ENCODE peak calls at places on chromosomes 12 and 14, in six cellular contexts. D is stomach; J is A549; G is psoas muscle; K is IMR-90; Q is CD4-positive, CD25-positive, alpha-beta regulatory T cell. U is an unnamed sample.

GRCh38 chr14:55416866-55417265 is 5.2 kb upstream of the ATG14 start:
- DNase-seq in J (peak), K (no peak), Q (no peak), G (no peak), D (no peak), U (no peak)

GRCh38 chr14:65485516-65485915 is 73.0 kb downstream of the FUT8 start:
- DNase-seq in D (no peak), Q (no peak), G (no peak), J (no peak), K (no peak), U (no peak)

GRCh38 chr14:67187826-67188225 is 1.4 kb upstream of the GARIN2 start:
- DNase-seq in D (peak), J (peak), K (peak), Q (no peak), G (no peak), U (no peak)

GRCh38 chr12:91225316-91225715 is 42.7 kb upstream of the DCN start:
- DNase-seq in Q (no peak), G (no peak), D (no peak), J (no peak), K (peak), U (no peak)

GRCh38 chr14:51328942-51329350 is 88.9 kb downstream of the TMX1 start:
- DNase-seq in G (no peak), D (no peak), J (no peak), Q (no peak), K (peak), U (no peak)

GRCh38 chr12:4256043-4256826 is 17.3 kb upstream of the CCND2 start:
- DNase-seq in Q (no peak), D (no peak), G (no peak), J (no peak), K (no peak), U (no peak)

GRCh38 chr14:100874411-100875091 is 29.0 kb downstream of the RTL1 start:
- DNase-seq in G (peak), Q (no peak), J (no peak), K (no peak), D (no peak), U (peak)

GRCh38 chr12:64083285-64084210 is 138.5 kb downstream of the KICS2 start:
- DNase-seq in D (peak), Q (no peak), K (peak), G (peak), J (peak), U (no peak)

GRCh38 chr12:116384629-116385485 is 107.4 kb upstream of the MED13L start:
- DNase-seq in J (peak), G (no peak), D (no peak), K (peak), Q (no peak), U (no peak)

GRCh38 chr12:111616177-111616623 is 17.1 kb upstream of the ATXN2 start:
- DNase-seq in K (peak), D (no peak), G (no peak), Q (no peak), J (no peak), U (no peak)

GRCh38 chr12:54370218-54370730 is 6.0 kb upstream of the GPR84 start:
- DNase-seq in K (peak), J (peak), G (peak), D (peak), Q (no peak), U (no peak)

GRCh38 chr14:57297852-57298251 is 29.1 kb downstream of the AP5M1 start:
- DNase-seq in D (no peak), Q (no peak), K (no peak), G (no peak), J (no peak), U (no peak)

GRCh38 chr14:22986508-22987054 is 4.2 kb upstream of the AJUBA start:
- DNase-seq in J (peak), D (peak), G (peak), Q (peak), K (peak), U (peak)

GRCh38 chr14:60090864-60091519 is 731 bp upstream of the PCNX4 start:
- DNase-seq in J (peak), K (peak), G (peak), D (peak), Q (peak), U (peak)

GRCh38 chr12:54420766-54421144 is 1.7 kb upstream of the ITGA5 start:
- DNase-seq in D (no peak), J (no peak), G (peak), K (no peak), Q (no peak), U (no peak)

GRCh38 chr14:21257395-21258193 is 11.6 kb downstream of the HNRNPC start:
- DNase-seq in K (no peak), Q (no peak), J (no peak), D (no peak), G (no peak), U (no peak)

GRCh38 chr12:81492131-81492720 is 266.9 kb downstream of the PPFIA2 start:
- DNase-seq in Q (no peak), J (no peak), D (no peak), K (no peak), G (no peak), U (no peak)

GRCh38 chr12:87848248-87848868 is 180.8 kb downstream of the C12orf50 start:
- DNase-seq in G (no peak), K (peak), D (no peak), Q (peak), J (peak), U (no peak)

GRCh38 chr14:105864651-105865265 is 338.4 kb downstream of the TMEM121 start:
- DNase-seq in D (peak), J (no peak), Q (no peak), G (no peak), K (no peak), U (no peak)

GRCh38 chr14:95291859-95292542 is 27.7 kb downstream of the CLMN start:
- DNase-seq in K (peak), G (peak), Q (no peak), D (peak), J (peak), U (no peak)

GRCh38 chr14:105346200-105346533 is 31.6 kb downstream of the PACS2 start:
- DNase-seq in K (no peak), D (no peak), Q (no peak), J (no peak), G (no peak), U (no peak)

GRCh38 chr14:88422919-88423318 is 37.5 kb downstream of the SPATA7 start:
- DNase-seq in G (no peak), D (no peak), K (peak), Q (no peak), J (no peak), U (no peak)

GRCh38 chr14:100155881-100156645 is 3.4 kb downstream of the DEGS2 start:
- DNase-seq in J (peak), D (no peak), K (no peak), Q (no peak), G (no peak), U (no peak)

GRCh38 chr14:103941973-103942736 is at the start of gene RD3L:
- DNase-seq in D (no peak), G (no peak), K (no peak), J (no peak), Q (no peak), U (no peak)

GRCh38 chr12:75856228-75856627 is 175.3 kb downstream of the PHLDA1 start:
- DNase-seq in G (no peak), D (no peak), Q (no peak), K (no peak), J (no peak), U (no peak)

GRCh38 chr14:57982802-57983201 is 116.9 kb upstream of the SLC35F4 start:
- DNase-seq in G (no peak), K (no peak), Q (no peak), D (no peak), J (no peak), U (no peak)

GRCh38 chr14:56216631-56217379 is 98.6 kb downstream of the PELI2 start:
- DNase-seq in D (peak), G (peak), J (no peak), K (peak), Q (no peak), U (no peak)

GRCh38 chr12:106139422-106140141 is 828 bp upstream of the NUAK1 start:
- DNase-seq in D (peak), Q (no peak), J (peak), K (peak), G (peak), U (no peak)

GRCh38 chr14:95314609-95315008 is 5.1 kb downstream of the CLMN start:
- DNase-seq in J (peak), D (peak), Q (no peak), G (no peak), K (no peak), U (no peak)

GRCh38 chr12:45989857-45990467 is 412 bp downstream of the SCAF11 start:
- DNase-seq in K (peak), J (peak), G (peak), D (peak), Q (no peak), U (peak)

GRCh38 chr12:15752780-15753179 is 36.4 kb downstream of the EPS8 start:
- DNase-seq in Q (no peak), J (no peak), G (no peak), D (no peak), K (peak), U (no peak)

GRCh38 chr12:109818900-109819500 is 14.2 kb downstream of the TRPV4 start:
- DNase-seq in D (no peak), Q (no peak), K (peak), J (peak), G (no peak), U (no peak)

GRCh38 chr12:61654698-61655097 is 605.5 kb upstream of the USP15 start:
- DNase-seq in K (no peak), D (no peak), Q (no peak), G (no peak), J (peak), U (no peak)

GRCh38 chr12:89183985-89184435 is 168.3 kb downstream of the DUSP6 start:
- DNase-seq in K (peak), J (peak), Q (no peak), D (no peak), G (peak), U (no peak)

GRCh38 chr12:21695896-21696295 is 38.3 kb upstream of the LDHB start:
- DNase-seq in Q (no peak), J (no peak), G (no peak), D (no peak), K (no peak), U (no peak)

GRCh38 chr14:78023112-78023511 is 147.1 kb upstream of the NRXN3 start:
- DNase-seq in Q (no peak), G (no peak), K (no peak), D (no peak), J (no peak), U (no peak)

GRCh38 chr12:31951008-31951407 is 8.2 kb upstream of the RESF1 start:
- DNase-seq in G (no peak), K (no peak), Q (no peak), D (no peak), J (no peak), U (no peak)

GRCh38 chr14:61342941-61343340 is 21.6 kb downstream of the PRKCH start:
- DNase-seq in K (no peak), G (no peak), J (no peak), Q (no peak), D (no peak), U (no peak)
- H3K27ac ChIP-seq in K (no peak), G (no peak), J (no peak), Q (peak), D (peak), U (peak)

DNA sequence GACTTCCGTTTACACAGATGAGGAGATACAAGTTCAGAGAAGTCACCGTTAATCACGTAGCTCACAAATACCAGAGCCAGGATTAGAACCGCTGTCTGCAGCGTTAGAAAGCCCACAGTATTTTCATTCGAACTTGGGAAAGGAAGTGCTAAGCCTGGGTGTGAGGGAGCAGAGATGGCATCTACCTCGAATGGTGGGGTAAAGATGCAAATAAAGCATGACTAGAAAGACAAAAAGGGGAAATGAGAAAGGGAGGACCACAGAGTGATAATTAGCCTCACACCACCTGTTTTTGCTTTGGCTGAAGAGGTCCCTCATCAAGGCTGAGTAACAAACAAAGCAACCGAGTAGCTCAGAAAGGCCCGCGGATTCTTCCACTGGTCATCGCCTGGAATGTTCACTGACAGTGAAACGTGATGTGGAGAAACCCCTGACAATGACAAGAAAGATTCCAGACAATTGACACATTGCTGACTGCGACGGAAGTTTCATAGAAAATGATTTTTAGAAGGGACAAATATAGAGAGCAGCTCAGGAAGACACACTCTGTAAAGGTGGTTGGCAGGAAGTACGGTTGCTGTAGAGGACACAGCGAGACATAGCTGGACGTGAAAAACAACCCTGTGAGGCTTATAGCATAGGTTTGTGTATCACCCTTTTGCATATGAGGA is 31.5 kb upstream of the BHLHE41 start:
- DNase-seq in Q (no peak), D (no peak), J (no peak), K (no peak), G (no peak), U (no peak)
- H3K4me3 ChIP-seq in Q (no peak), D (no peak), J (no peak), K (no peak), G (no peak), U (no peak)

GRCh38 chr12:24943947-24944597 is 4.8 kb downstream of the BCAT1 start:
- DNase-seq in Q (no peak), D (no peak), G (no peak), K (peak), J (no peak), U (no peak)
- H3K27ac ChIP-seq in Q (no peak), D (no peak), G (no peak), K (peak), J (no peak), U (no peak)

GRCh38 chr12:92928962-92929915 is at the start of gene EEA1:
- DNase-seq in G (peak), D (peak), K (peak), J (peak), Q (peak), U (peak)

GRCh38 chr12:92927436-92928116 is 1.5 kb downstream of the EEA1 start:
- DNase-seq in G (no peak), Q (peak), D (no peak), K (peak), J (peak), U (no peak)

GRCh38 chr12:92928431-92928961 is 599 bp downstream of the EEA1 start:
- DNase-seq in D (no peak), Q (peak), K (no peak), G (peak), J (peak), U (peak)

GRCh38 chr12:92926549-92926948 is 2.5 kb downstream of the EEA1 start:
- DNase-seq in K (no peak), G (no peak), D (no peak), J (no peak), Q (no peak), U (no peak)

GRCh38 chr12:92927055-92927435 is 2.0 kb downstream of the EEA1 start:
- DNase-seq in K (peak), G (no peak), D (no peak), Q (peak), J (peak), U (peak)
- H3K4me3 ChIP-seq in K (peak), G (peak), D (no peak), Q (peak), J (peak), U (no peak)

GRCh38 chr12:96422192-96422591 is 22.0 kb upstream of the CDK17 start:
- DNase-seq in D (no peak), Q (no peak), J (no peak), K (peak), G (no peak), U (no peak)

GRCh38 chr12:96419576-96420254 is 19.5 kb upstream of the CDK17 start:
- DNase-seq in J (no peak), Q (no peak), K (no peak), G (no peak), D (no peak), U (no peak)

GRCh38 chr12:96421014-96421413 is 20.8 kb upstream of the CDK17 start:
- DNase-seq in J (no peak), Q (peak), K (no peak), G (no peak), D (no peak), U (peak)

GRCh38 chr12:96416033-96416790 is 16.0 kb upstream of the CDK17 start:
- DNase-seq in Q (no peak), J (peak), D (no peak), K (peak), G (no peak), U (no peak)

DNA sequence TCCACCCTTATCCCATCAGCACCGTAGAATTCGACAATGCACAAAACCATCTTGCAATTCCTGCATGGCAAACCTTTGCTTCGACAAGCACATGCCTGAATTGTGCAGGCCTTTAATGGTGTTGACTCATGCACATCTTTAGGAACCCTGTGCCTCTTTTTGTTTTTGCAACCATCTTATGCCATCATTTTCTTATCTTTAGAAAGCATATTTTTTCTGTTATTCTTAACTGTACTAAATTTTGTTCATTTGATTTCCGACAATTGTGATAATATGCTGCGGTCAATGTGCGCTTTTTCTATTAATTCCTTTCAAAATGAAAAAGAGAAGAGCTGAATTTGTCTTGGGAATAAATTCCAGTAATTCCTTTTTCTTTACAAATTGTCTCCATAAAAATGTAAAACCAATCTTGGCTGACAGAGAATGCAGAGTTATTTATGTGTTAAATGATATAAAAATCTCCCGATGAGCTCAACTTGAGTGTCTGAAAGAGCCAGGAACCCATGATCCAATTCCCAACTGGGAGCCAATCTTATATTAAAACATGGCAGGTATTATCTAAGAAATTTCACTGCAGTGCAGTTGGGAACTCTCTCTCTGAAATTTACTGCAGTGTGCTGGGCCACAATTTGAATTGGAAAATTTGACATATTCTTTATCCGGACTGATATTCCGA is 20.2 kb upstream of the CDK17 start:
- DNase-seq in K (no peak), Q (no peak), J (no peak), D (no peak), G (no peak), U (no peak)
- H3K27ac ChIP-seq in K (no peak), Q (no peak), J (no peak), D (peak), G (no peak), U (no peak)

GRCh38 chr12:129589503-129589902 is 314.3 kb downstream of the TMEM132D start:
- DNase-seq in Q (no peak), K (no peak), J (no peak), D (no peak), G (no peak), U (no peak)

DNA sequence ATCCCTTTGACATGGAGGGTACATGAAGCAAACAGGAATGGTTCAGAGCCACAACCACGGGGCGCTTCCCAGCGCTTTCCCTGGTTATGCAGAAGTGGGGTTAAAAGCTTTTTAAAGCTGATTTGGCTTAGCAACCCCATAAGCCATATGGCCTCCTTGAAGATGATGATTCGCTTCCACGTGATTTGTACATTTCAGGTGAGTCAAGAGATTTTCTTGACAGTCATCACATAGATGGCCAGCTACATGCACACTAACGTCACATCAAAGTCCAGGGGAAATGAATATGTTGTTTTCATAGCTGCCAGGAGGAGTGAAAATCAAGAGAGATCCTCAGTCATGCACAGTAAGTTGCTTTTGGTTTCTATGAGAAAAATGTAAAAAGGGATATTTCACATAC is 309.7 kb downstream of the TMEM132D start:
- DNase-seq in K (no peak), D (no peak), G (no peak), J (no peak), Q (no peak), U (no peak)
- H3K4me3 ChIP-seq in K (no peak), D (no peak), G (no peak), J (no peak), Q (no peak), U (no peak)

GRCh38 chr12:7060353-7060954 is at the start of gene C1S:
- DNase-seq in D (peak), K (peak), G (peak), Q (no peak), J (peak), U (no peak)
- H3K27ac ChIP-seq in D (peak), K (peak), G (peak), Q (no peak), J (peak), U (no peak)

GRCh38 chr12:102483466-102483865 is 3.1 kb upstream of the IGF1 start:
- DNase-seq in D (no peak), Q (no peak), K (no peak), J (no peak), G (no peak), U (no peak)
- H3K4me3 ChIP-seq in D (no peak), Q (no peak), K (no peak), J (no peak), G (no peak), U (no peak)

U was measured in CD8-positive, alpha-beta memory T cell.